ENCODE peak calls at places on chromosomes 16 and 17, in nine cellular contexts. G, L, P, O, W, J, V, T and K are unnamed samples. For H3K9me3 and H3K27me3, the result is how much of the 10 kb centered on the place peaks cover.

GRCh38 chr16:53991181-53992056 is 287.5 kb downstream of the FTO start:
- DNase-seq in G (no peak), T (peak), O (no peak), V (peak), W (no peak), L (no peak), P (peak), J (no peak), K (peak)

GRCh38 chr17:16432017-16432416 is 16.6 kb downstream of the TRPV2 start:
- DNase-seq in O (no peak), W (no peak), L (no peak), J (no peak), V (no peak), P (no peak), G (no peak), T (no peak), K (no peak)

GRCh38 chr17:32523017-32523680 is 36.4 kb downstream of the CDK5R1 start:
- DNase-seq in T (no peak), L (no peak), G (no peak), V (no peak), W (no peak), J (no peak), O (peak), P (no peak), K (no peak)

GRCh38 chr17:63173450-63173849 is 207.4 kb downstream of the TANC2 start:
- DNase-seq in V (no peak), P (no peak), L (no peak), T (no peak), W (no peak), J (no peak), G (no peak), O (no peak), K (no peak)

GRCh38 chr16:10708969-10709368 is 14.2 kb upstream of the TEKT5 start:
- DNase-seq in J (no peak), W (no peak), L (no peak), P (no peak), G (no peak), V (no peak), O (no peak), T (no peak), K (no peak)

GRCh38 chr16:70526403-70526802 is 2.8 kb downstream of the SF3B3 start:
- DNase-seq in V (no peak), P (no peak), J (no peak), L (no peak), G (no peak), O (no peak), W (no peak), T (no peak), K (peak)

GRCh38 chr16:11316331-11317015 is 28.8 kb upstream of the RMI2 start:
- DNase-seq in O (no peak), W (no peak), G (no peak), J (no peak), P (no peak), V (no peak), T (no peak), L (no peak), K (no peak)

GRCh38 chr17:20032636-20033035 is 23.5 kb downstream of the SPECC1 start:
- DNase-seq in G (no peak), W (no peak), P (no peak), J (no peak), L (no peak), O (no peak), V (no peak), T (no peak), K (no peak)

GRCh38 chr17:5758651-5759050 is 174.3 kb upstream of the NLRP1 start:
- DNase-seq in T (no peak), P (no peak), O (no peak), G (no peak), W (no peak), V (no peak), J (peak), L (no peak), K (no peak)

GRCh38 chr16:21267298-21267697 is 10.8 kb downstream of the CRYM start:
- DNase-seq in G (no peak), W (no peak), T (no peak), O (no peak), J (no peak), V (no peak), P (no peak), L (peak), K (no peak)

GRCh38 chr17:41540921-41541625 is 13.0 kb upstream of the KRT19 start:
- DNase-seq in V (no peak), P (peak), J (no peak), W (no peak), O (no peak), L (no peak), G (no peak), T (no peak), K (no peak)

GRCh38 chr17:4900231-4901107 is 1.1 kb downstream of the C17orf107 start:
- DNase-seq in O (peak), W (peak), L (no peak), G (no peak), P (no peak), T (no peak), V (no peak), J (no peak), K (no peak)

GRCh38 chr16:23557779-23558330 is 328 bp downstream of the UBFD1 start:
- DNase-seq in W (no peak), T (no peak), J (no peak), V (peak), P (peak), G (no peak), L (no peak), O (peak), K (peak)

GRCh38 chr16:66189951-66190350 is 176.5 kb upstream of the CDH5 start:
- DNase-seq in J (no peak), O (no peak), W (no peak), T (no peak), V (no peak), G (no peak), L (no peak), P (no peak), K (peak)

GRCh38 chr17:42754782-42755181 is 6.2 kb upstream of the RAMP2 start:
- DNase-seq in L (no peak), J (no peak), O (no peak), P (no peak), W (no peak), T (no peak), G (no peak), V (peak), K (no peak)

GRCh38 chr17:64694207-64694606 is 32.1 kb upstream of the SMURF2 start:
- DNase-seq in P (no peak), J (peak), G (peak), V (peak), T (peak), O (no peak), L (no peak), W (no peak), K (peak)

GRCh38 chr16:28534542-28535373 is 4.0 kb downstream of the NUPR1 start:
- DNase-seq in O (peak), V (peak), T (peak), W (peak), J (no peak), P (no peak), L (peak), G (no peak), K (peak)

GRCh38 chr17:50424246-50425000 is 1.6 kb upstream of the ACSF2 start:
- DNase-seq in G (no peak), J (no peak), L (no peak), T (no peak), V (no peak), P (no peak), O (no peak), W (no peak), K (no peak)

GRCh38 chr17:557371-557770 is 157.3 kb downstream of the VPS53 start:
- DNase-seq in P (no peak), L (no peak), W (no peak), T (no peak), J (no peak), O (no peak), V (no peak), G (no peak), K (peak)

GRCh38 chr17:19660219-19660870 is 11.8 kb downstream of the ALDH3A2 start:
- DNase-seq in W (no peak), O (no peak), G (no peak), P (no peak), J (no peak), V (no peak), L (no peak), T (no peak), K (no peak)

GRCh38 chr16:56742030-56742984 is 12.4 kb downstream of the NUP93 start:
- DNase-seq in L (no peak), W (no peak), P (no peak), T (no peak), J (peak), O (no peak), V (no peak), G (no peak), K (peak)

GRCh38 chr17:55769625-55770000 is 18.8 kb downstream of the PCTP start:
- DNase-seq in W (no peak), O (no peak), V (peak), L (no peak), J (peak), T (no peak), P (peak), G (no peak), K (peak)

GRCh38 chr17:41284043-41284442 is 8.5 kb downstream of the KRTAP9-7 start:
- DNase-seq in W (no peak), L (no peak), O (no peak), G (no peak), P (peak), T (no peak), J (peak), V (no peak), K (no peak)

GRCh38 chr16:83652898-83653297 is 154.9 kb upstream of the HSBP1 start:
- DNase-seq in J (no peak), O (no peak), P (no peak), L (no peak), W (no peak), G (no peak), T (no peak), V (no peak), K (peak)

GRCh38 chr16:80084614-80085013 is 456.2 kb upstream of the DYNLRB2 start:
- DNase-seq in G (no peak), P (peak), V (peak), L (no peak), W (no peak), T (peak), O (no peak), J (peak), K (peak)

GRCh38 chr16:13866073-13866472 is 53.9 kb upstream of the ERCC4 start:
- DNase-seq in J (peak), V (peak), O (peak), P (peak), G (no peak), W (peak), L (no peak), T (peak), K (peak)

GRCh38 chr16:75266738-75267630 is 15.6 kb upstream of the BCAR1 start:
- DNase-seq in J (no peak), V (peak), G (no peak), L (no peak), T (peak), W (no peak), P (no peak), O (no peak), K (no peak)

GRCh38 chr17:64358261-64358788 is 32.3 kb downstream of the PECAM1 start:
- DNase-seq in G (no peak), T (no peak), V (no peak), O (no peak), L (no peak), P (no peak), J (no peak), W (no peak), K (peak)

GRCh38 chr16:76946879-76947278 is 244.1 kb upstream of the MON1B start:
- DNase-seq in G (no peak), W (no peak), P (peak), T (no peak), V (no peak), O (no peak), J (peak), L (no peak), K (peak)

GRCh38 chr17:31724619-31725018 is 134.4 kb downstream of the COPRS start:
- DNase-seq in J (no peak), L (no peak), O (no peak), V (no peak), P (no peak), W (no peak), T (no peak), G (no peak), K (no peak)

DNA sequence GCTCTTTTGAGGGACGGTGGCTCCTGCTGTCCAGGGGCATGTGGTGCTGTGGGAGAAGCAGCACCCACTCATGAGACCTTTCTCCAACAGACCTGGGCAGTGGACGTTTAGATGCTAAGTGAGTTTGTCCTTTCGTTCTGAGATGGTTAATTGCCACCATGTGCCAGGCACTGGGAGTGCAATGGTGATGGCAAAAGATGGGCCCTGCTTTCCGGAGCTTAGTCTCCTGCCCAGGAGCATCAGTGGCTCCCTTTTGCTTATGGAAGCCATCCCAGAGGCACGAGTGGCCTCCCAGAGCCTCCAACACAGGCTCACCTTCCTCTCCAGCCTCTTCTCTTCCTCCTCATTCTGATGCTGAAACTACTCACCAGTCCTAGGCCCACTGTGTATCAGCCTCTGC is 28.4 kb downstream of the CASKIN2 start:
- DNase-seq in W (no peak), P (no peak), L (no peak), T (no peak), V (no peak), G (no peak), O (no peak), J (no peak), K (no peak)
- H3K4me3 ChIP-seq in W (peak), P (no peak), L (no peak), T (no peak), V (no peak), G (no peak), O (peak), J (no peak), K (no peak)

DNA sequence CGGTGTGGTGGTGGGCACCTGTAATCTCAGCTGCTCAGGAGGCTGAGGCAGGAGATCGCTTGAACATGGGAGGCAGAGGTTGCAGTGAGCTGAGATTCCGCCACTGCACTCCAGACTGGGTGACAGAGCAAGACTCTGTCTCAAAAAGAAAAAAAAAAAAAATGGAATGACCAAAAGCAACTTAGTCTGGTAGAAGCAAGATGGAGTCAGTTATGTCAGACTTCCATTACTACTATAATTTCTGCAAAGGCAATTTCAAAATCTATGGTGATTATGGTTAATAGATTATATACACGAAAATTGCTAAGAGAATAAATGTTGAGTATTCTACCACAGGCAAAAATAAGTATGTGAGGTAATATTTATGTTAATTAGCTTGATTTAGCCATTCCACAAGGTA is 32.3 kb downstream of the NOL11 start:
- DNase-seq in O (no peak), P (no peak), J (no peak), T (no peak), L (no peak), V (no peak), W (no peak), G (no peak), K (no peak)
- H3K9me3 ChIP-seq in O (under half), P (under half), J (under half), T (under half), L (under half), V (under half), W (under half), G (under half), K (under half)

GRCh38 chr17:77741109-77741508 is 217.4 kb upstream of the TNRC6C start:
- DNase-seq in O (peak), T (no peak), P (no peak), J (peak), W (peak), L (no peak), V (no peak), G (no peak), K (no peak)

GRCh38 chr17:77742579-77742978 is 215.9 kb upstream of the TNRC6C start:
- DNase-seq in V (no peak), W (no peak), J (no peak), O (no peak), L (no peak), G (no peak), T (no peak), P (no peak), K (no peak)

GRCh38 chr17:77737442-77738265 is 220.8 kb upstream of the TNRC6C start:
- DNase-seq in P (no peak), L (peak), W (no peak), T (no peak), J (no peak), G (no peak), V (no peak), O (peak), K (no peak)

GRCh38 chr17:77738666-77739531 is 219.6 kb upstream of the TNRC6C start:
- DNase-seq in T (peak), J (no peak), O (no peak), V (peak), L (no peak), P (no peak), G (no peak), W (no peak), K (no peak)

GRCh38 chr17:77740481-77740880 is 218.0 kb upstream of the TNRC6C start:
- DNase-seq in T (no peak), V (no peak), P (no peak), G (no peak), O (no peak), L (no peak), J (no peak), W (no peak), K (no peak)
- H3K27me3 ChIP-seq in T (under half), V (under half), P (under half), G (under half), O (under half), L (under half), J (under half), W (under half), K (under half)

GRCh38 chr17:44109312-44109630 is 14.2 kb downstream of the HDAC5 start:
- DNase-seq in T (no peak), O (no peak), W (no peak), J (no peak), G (no peak), L (no peak), P (no peak), V (no peak), K (no peak)
- H3K4me3 ChIP-seq in T (no peak), O (no peak), W (no peak), J (no peak), G (no peak), L (peak), P (no peak), V (peak), K (peak)

DNA sequence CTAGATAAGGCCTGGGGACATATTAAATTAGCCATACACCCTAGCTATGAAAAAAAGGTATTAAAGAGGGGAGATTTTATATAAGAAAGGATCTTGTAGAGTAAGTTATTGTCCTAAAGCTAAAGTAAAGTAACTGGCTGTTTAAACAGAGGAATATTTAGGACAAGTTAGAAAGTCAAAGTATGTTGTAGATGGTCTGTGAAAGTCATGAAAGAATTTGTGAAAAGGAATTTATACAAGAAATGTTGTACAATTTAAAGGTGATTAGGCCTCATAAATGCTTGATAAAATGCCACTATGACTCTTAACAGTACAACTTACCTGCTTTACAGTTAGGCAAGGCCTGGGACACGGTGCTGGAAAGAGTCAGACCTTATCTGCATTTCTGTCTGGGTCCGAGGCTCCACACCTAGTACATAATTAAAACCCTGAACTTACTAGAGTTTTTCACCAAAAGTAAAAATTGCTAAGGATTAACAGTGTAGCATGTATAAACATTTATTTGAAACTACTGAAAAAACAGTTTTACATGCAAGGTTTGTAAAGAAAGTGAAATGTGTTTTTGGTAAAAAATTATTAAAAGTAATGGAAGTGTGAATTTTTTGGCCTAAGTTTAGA is 445.3 kb upstream of the TOM1L1 start:
- DNase-seq in W (no peak), L (no peak), P (no peak), G (no peak), J (no peak), T (no peak), O (no peak), V (no peak), K (no peak)
- H3K9me3 ChIP-seq in W (under half), L (under half), P (under half), G (under half), J (under half), T (under half), O (under half), V (under half), K (under half)

DNA sequence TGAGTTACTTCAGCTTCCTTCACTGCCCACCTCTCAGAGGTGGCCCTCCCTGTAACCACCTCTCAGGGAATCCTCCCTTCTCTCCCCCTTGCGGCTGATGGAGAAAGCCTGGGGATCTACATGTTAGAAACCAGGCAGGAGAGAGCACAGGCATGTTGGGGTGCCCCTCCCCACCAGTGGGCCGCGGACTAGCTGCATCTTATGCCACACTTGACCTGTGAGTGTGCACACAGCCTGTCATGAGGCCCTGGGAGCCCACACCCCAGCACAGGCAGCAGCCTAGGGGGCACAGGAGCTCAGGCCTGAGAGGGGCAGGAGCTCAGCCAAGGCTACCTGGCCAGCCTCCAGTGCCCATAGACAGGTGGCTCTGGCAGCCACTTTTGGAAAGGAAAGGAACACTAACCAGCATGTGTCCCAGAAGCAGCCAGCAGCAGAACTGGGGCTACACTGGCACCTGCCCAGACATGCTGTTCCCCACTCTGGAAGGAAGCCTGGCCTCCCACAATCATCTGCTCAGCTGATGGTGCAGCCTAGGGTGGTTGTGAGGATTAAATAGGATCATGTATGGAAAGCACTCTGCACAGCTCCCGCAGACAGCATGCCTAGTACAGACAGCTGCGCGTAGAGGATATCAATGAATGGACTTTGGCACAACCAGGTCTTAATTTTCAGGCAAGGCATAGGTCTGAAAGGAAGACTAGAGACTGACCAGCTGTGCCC is 60.5 kb downstream of the TMEM132E start:
- DNase-seq in J (no peak), L (no peak), W (no peak), G (no peak), O (no peak), T (no peak), P (no peak), V (no peak), K (no peak)
- H3K27me3 ChIP-seq in J (under half), L (under half), W (under half), G (under half), O (under half), T (under half), P (under half), V (under half), K (half or more)

GRCh38 chr16:89256651-89257254 is 39.2 kb downstream of the ZNF778 start:
- DNase-seq in W (peak), O (peak), G (no peak), V (no peak), P (peak), T (no peak), L (no peak), J (peak), K (peak)
- H3K4me3 ChIP-seq in W (no peak), O (peak), G (peak), V (peak), P (no peak), T (no peak), L (peak), J (peak), K (peak)

GRCh38 chr17:57092779-57093178 is 7.7 kb downstream of the AKAP1 start:
- DNase-seq in P (no peak), O (no peak), T (no peak), G (no peak), V (peak), L (no peak), W (no peak), J (no peak), K (no peak)
- H3K9me3 ChIP-seq in P (under half), O (under half), T (under half), G (under half), V (under half), L (under half), W (under half), J (under half), K (under half)